ENCODE peak calls at places on chromosomes 4 and X, in six cellular contexts. I is uterus, X is A549, G is tibial nerve, U is IMR-90, Q is breast epithelium. K is an unnamed sample.

GRCh38 chr4:105944535-105944934 is 49.3 kb downstream of the NPNT start:
- DNase-seq in I (no peak), X (no peak), G (no peak), U (peak), Q (no peak), K (no peak)

GRCh38 chr4:115110191-115111166 is 2.9 kb downstream of the NDST4 start:
- DNase-seq in I (no peak), X (no peak), G (no peak), U (no peak), Q (no peak), K (no peak)

GRCh38 chr4:42655248-42655647 is 1.7 kb downstream of the ATP8A1 start:
- DNase-seq in I (no peak), X (no peak), G (no peak), U (no peak), Q (no peak), K (no peak)

GRCh38 chrX:135596495-135596894 is 76.0 kb downstream of the INTS6L start:
- DNase-seq in I (no peak), X (peak), G (no peak), U (peak), Q (no peak), K (no peak)

GRCh38 chr4:172786039-172786792 is 382.4 kb upstream of the GALNT7 start:
- DNase-seq in I (no peak), X (no peak), G (no peak), U (peak), Q (no peak), K (no peak)

GRCh38 chr4:106604319-106605051 is 235.9 kb upstream of the GIMD1 start:
- DNase-seq in I (no peak), X (no peak), G (no peak), U (no peak), Q (no peak), K (no peak)

GRCh38 chrX:10175317-10175871 is 18.6 kb downstream of the CLCN4 start:
- DNase-seq in I (peak), X (no peak), G (no peak), U (peak), Q (no peak), K (no peak)

GRCh38 chrX:45344597-45344996 is 143.9 kb upstream of the DIPK2B start:
- DNase-seq in I (no peak), X (no peak), G (no peak), U (peak), Q (no peak), K (no peak)

GRCh38 chr4:87986508-87986907 is 11.0 kb downstream of the SPP1 start:
- DNase-seq in I (no peak), X (no peak), G (no peak), U (no peak), Q (no peak), K (no peak)

GRCh38 chrX:9940397-9940796 is 26.8 kb upstream of the CLDN34 start:
- DNase-seq in I (no peak), X (peak), G (no peak), U (peak), Q (no peak), K (no peak)

GRCh38 chrX:37357436-37357835 is 8.3 kb downstream of the PRRG1 start:
- DNase-seq in I (no peak), X (no peak), G (no peak), U (no peak), Q (no peak), K (no peak)

GRCh38 chrX:111680988-111681779 is at the start of gene ALG13:
- DNase-seq in I (peak), X (peak), G (peak), U (peak), Q (peak), K (peak)
- TF ChIP-seq POLR2A in I (peak), X (peak), G (no peak), U (peak), Q (peak), K (no peak)

GRCh38 chr4:116599859-116600258 is 485.5 kb downstream of the TRAM1L1 start:
- DNase-seq in I (no peak), X (peak), G (no peak), U (no peak), Q (no peak), K (no peak)
- TF ChIP-seq CTCF in I (no peak), X (no peak), G (no peak), U (no peak), Q (no peak), K (no peak)

DNA sequence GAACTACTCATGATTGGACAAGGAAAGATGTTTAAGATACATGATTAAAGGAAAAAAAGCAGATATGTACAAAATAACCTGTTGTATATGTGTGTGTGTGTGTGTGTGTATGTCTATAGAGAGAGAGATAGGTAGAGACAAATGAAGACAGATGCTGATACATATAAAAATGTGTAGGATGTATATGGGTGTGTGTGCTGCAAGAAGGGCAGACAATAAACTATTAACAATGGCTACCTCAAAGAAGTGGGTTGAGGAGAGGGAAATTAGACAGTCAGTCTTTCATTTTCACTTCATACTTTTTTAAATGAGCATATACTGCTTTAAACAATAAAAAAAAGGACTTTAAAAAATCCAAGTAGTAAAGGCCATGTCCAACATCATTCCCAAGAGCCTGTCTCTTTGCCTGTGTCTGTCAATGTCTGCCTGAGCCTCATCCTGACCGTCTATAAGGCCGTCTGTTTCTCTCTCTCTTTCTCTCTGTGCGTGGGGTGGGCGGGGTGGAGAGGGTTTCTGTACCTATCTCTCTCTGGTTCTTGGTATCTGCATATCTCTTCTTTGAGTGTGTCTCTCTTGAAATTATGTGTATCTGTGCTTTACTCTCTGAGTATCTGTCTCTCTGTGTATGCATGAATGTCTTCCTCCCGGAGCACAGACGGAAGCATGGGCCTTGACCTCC is 62.8 kb downstream of the LRBA start:
- DNase-seq in I (no peak), X (no peak), G (no peak), U (no peak), Q (no peak), K (no peak)
- TF ChIP-seq POLR2A in I (no peak), X (no peak), G (no peak), U (no peak), Q (no peak), K (no peak)

DNA sequence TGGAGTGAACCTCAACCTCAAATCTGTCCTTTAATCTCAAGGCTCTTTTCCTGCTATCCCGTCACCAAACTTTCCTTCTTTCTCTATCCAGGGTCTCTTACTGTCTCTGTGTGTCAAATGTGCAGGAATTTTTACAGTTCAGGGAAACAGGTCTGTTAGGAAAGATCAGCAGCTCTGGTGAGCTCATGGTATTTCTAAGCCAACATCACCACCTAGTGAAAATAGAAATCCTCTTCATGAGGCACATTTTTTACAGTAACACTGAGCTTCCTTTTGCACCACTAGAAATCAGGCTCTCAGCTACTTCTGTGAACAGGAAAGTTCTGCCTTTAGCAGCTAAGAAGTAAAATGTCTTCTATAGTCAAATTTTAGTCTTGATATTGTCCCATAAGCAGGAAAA is 39.6 kb downstream of the NUDT11 start:
- DNase-seq in I (no peak), X (peak), G (no peak), U (no peak), Q (no peak), K (no peak)
- TF ChIP-seq CTCF in I (no peak), X (no peak), G (no peak), U (no peak), Q (no peak), K (no peak)

DNA sequence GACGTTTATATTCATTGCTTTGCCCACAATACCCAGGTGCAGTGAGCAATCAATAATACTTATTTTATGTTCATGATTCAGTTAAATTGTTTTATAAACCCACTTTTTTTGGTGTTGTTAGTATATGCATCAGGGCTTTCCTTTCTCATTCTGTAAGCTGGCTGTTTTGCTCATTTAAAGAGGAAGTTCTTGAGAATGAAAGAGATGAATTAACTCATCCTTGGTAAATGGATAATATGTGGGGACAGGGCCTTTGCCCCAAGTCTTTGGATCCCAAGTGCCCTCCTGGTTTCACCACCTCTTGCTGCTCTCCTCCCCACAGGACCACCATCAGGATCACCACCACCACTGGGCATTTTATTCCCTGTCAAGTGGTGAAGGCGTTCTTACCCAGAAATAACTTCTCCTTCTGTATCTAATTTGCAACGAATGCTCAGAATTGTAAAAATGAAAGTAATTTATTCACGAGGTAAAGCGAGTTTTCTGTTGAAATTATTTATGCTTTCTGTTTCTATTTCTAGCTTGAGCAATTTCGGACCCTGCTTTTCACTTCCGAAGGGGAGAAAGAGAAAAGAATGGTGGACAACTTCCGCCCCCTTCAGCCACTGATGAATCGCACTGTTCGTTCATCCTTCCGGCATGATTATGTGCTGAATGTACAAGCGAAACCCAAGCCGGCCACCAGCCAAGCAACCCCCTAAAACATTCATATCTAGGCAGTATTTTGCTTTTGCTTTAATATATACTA is 8.1 kb upstream of the ZRSR2 start:
- DNase-seq in I (no peak), X (no peak), G (no peak), U (no peak), Q (no peak), K (no peak)
- TF ChIP-seq POLR2A in I (no peak), X (no peak), G (no peak), U (no peak), Q (no peak), K (no peak)

GRCh38 chr4:94395541-94395940 is 52.9 kb upstream of the HPGDS start:
- DNase-seq in I (no peak), X (no peak), G (no peak), U (no peak), Q (no peak), K (no peak)

GRCh38 chr4:94389595-94390290 is 47.1 kb upstream of the HPGDS start:
- DNase-seq in I (no peak), X (no peak), G (no peak), U (no peak), Q (no peak), K (no peak)

DNA sequence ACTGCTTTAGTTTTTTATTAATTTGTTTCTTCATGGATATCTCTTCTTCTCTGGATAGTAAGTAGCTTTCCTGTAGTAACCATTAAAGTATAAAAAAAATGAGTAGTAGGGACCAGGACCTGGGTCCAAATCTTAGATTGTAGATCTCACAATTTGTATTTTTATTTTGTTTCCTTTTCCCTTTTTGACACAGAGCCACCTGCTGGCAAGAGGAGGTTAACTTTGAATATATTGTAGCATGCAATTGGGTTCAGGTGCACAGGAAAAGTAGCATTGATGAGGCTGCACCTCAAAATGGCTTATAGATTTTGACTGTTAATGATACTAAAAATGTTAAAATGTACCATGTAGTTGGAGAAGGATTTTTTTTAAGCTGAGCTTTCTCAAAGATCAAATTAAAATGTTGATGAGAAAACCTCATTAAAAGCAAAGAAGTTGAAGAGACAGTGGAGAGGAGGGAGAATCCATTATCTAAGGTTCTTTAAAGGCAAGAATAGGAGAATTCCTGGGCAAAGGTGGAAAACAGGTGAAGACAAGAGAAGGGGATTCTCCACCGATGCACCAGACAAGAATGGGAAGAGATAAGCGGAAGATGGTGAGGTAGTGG is 48.3 kb upstream of the HPGDS start:
- DNase-seq in I (no peak), X (no peak), G (no peak), U (peak), Q (no peak), K (no peak)
- TF ChIP-seq CTCF in I (peak), X (peak), G (peak), U (peak), Q (no peak), K (no peak)

DNA sequence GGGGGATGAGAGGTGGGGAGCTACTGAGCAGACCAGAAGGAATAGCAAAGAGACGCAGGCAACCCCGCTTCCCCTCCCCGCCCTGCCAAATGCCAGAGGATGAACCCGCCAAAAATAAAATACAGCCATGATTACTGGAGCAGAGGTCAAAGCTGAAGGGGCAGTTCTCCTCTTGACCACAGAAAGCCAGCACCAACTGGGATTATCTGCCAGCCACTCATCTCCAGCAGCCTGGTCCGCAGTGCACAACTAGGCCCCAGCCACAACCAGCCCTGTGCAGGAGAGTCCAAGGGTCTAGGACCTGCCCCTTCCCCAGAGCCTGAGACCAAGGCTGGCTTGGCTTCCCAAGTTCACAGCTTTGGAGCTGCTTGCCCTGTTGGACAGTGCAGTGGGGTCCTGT is 67.4 kb upstream of the BCOR start:
- DNase-seq in I (no peak), X (no peak), G (no peak), U (no peak), Q (no peak), K (no peak)
- TF ChIP-seq POLR2A in I (no peak), X (no peak), G (no peak), U (no peak), Q (no peak), K (no peak)

GRCh38 chr4:111847256-111848108 is 297.8 kb upstream of the FAM241A start:
- DNase-seq in I (no peak), X (no peak), G (no peak), U (no peak), Q (no peak), K (no peak)
- TF ChIP-seq CTCF in I (no peak), X (no peak), G (no peak), U (peak), Q (no peak), K (no peak)

GRCh38 chr4:177413092-177413491 is 29.1 kb downstream of the AGA start:
- DNase-seq in I (no peak), X (no peak), G (no peak), U (no peak), Q (no peak), K (no peak)
- TF ChIP-seq POLR2A in I (no peak), X (no peak), G (no peak), U (no peak), Q (no peak), K (no peak)

DNA sequence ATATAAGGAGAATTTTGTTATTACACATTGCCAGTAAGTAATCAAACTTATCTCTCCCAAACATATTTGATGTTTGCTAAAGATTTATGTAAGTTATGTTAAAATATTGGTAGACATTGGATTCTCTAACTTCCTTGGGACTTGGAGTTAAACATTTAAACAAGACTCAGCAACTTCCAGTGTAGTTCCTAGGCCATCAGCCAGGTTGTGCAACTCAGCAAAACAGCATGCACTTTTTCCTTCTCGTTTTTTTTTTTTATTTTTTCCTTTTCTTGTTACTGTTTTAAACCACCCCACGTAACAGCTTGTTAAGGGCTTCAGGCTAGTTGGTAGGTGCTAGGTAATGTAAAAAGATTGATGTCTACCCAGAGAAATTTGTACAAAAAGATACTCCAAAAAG is 510.4 kb downstream of the ANKRD50 start:
- DNase-seq in I (peak), X (no peak), G (no peak), U (peak), Q (no peak), K (peak)
- TF ChIP-seq CTCF in I (peak), X (no peak), G (no peak), U (no peak), Q (no peak), K (no peak)